ENCODE peak calls at places on chromosomes 7 and 10, in ten cellular contexts. S is GM13976; L is CD4-positive, alpha-beta T cell; A is D721Med; D is fibroblast of pulmonary artery; K is foreskin keratinocyte; X is A673; O is DND-41; N is body of pancreas; P is endothelial cell. G is an unnamed sample.

GRCh38 chr7:1513657-1514095 is 9.5 kb upstream of the INTS1 start:
- DNase-seq in S (no peak), L (no peak), A (no peak), D (peak; percentile 16), K (no peak), X (no peak), O (no peak), N (no peak), P (no peak), G (peak; percentile 83)

GRCh38 chr10:117543245-117543998 is 876 bp downstream of the EMX2 start:
- DNase-seq in S (peak; percentile 37), L (no peak), A (no peak), D (no peak), K (peak; percentile 44), X (peak; percentile 57), O (no peak), N (no peak), P (peak; percentile 60), G (no peak)

GRCh38 chr7:44615149-44615611 is 8.8 kb downstream of the OGDH start:
- DNase-seq in S (peak; percentile 42), L (no peak), A (no peak), D (no peak), K (peak; percentile 36), X (no peak), O (no peak), N (no peak), P (no peak), G (peak; percentile 53)

GRCh38 chr10:90451283-90451682 is 406.6 kb downstream of the HTR7 start:
- DNase-seq in S (no peak), L (no peak), A (no peak), D (peak; percentile 45), K (peak; percentile 46), X (peak; percentile 62), O (no peak), N (no peak), P (no peak), G (no peak)

GRCh38 chr7:11281953-11282352 is 308.3 kb downstream of the PHF14 start:
- DNase-seq in S (no peak), L (no peak), A (no peak), D (no peak), K (no peak), X (no peak), O (no peak), N (no peak), P (no peak), G (no peak)

GRCh38 chr10:112961609-112962008 is 11.6 kb downstream of the TCF7L2 start:
- DNase-seq in S (no peak), L (no peak), A (no peak), D (no peak), K (no peak), X (no peak), O (no peak), N (no peak), P (no peak), G (no peak)

GRCh38 chr10:112235920-112236319 is 47.3 kb upstream of the TECTB start:
- DNase-seq in S (no peak), L (no peak), A (no peak), D (no peak), K (peak; percentile 82), X (no peak), O (no peak), N (no peak), P (no peak), G (no peak)

GRCh38 chr7:140200102-140200989 is 23.6 kb upstream of the KDM7A start:
- DNase-seq in S (no peak), L (no peak), A (no peak), D (peak; percentile 73), K (peak; percentile 73), X (no peak), O (no peak), N (peak; percentile 28), P (no peak), G (no peak)

GRCh38 chr10:102434251-102434913 is 2.0 kb upstream of the CUEDC2 start:
- DNase-seq in S (no peak), L (no peak), A (no peak), D (peak; percentile 84), K (no peak), X (no peak), O (no peak), N (no peak), P (no peak), G (no peak)

GRCh38 chr7:112459645-112460044 is 9.4 kb downstream of the IFRD1 start:
- DNase-seq in S (no peak), L (no peak), A (no peak), D (no peak), K (no peak), X (no peak), O (no peak), N (no peak), P (no peak), G (no peak)

GRCh38 chr7:45033261-45033930 is 33.4 kb downstream of the CCM2 start:
- DNase-seq in S (no peak), L (no peak), A (no peak), D (no peak), K (peak; percentile 57), X (no peak), O (no peak), N (no peak), P (no peak), G (no peak)

GRCh38 chr10:113214331-113214730 is 264.3 kb downstream of the TCF7L2 start:
- DNase-seq in S (no peak), L (no peak), A (no peak), D (no peak), K (no peak), X (no peak), O (no peak), N (no peak), P (no peak), G (no peak)

GRCh38 chr7:19392246-19392645 is 247.0 kb upstream of the FERD3L start:
- DNase-seq in S (no peak), L (no peak), A (no peak), D (peak; percentile 24), K (peak; percentile 11), X (no peak), O (no peak), N (no peak), P (no peak), G (no peak)

GRCh38 chr10:122139627-122140151 is 131.4 kb upstream of the BTBD16 start:
- DNase-seq in S (no peak), L (no peak), A (no peak), D (no peak), K (no peak), X (no peak), O (no peak), N (no peak), P (no peak), G (peak; percentile 64)

DNA sequence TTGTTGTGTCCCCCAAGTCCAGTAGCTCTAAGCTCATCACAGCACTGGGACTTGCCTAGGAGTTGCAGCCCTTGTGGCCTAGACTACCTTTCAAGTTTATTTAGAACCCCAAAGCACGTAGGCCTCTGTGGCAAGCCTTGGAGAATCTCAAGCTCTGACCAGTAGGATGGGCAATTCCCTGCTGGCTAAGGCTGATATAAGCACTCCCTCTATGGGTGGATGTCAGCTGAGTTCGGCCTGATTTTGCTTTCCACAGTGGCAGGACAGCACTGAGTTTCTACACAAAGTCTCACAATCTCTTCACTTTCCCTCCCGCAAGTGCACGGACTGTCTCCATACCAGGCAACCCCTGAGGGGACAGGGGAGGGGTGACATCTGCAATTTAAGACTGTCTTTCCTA is 886.4 kb upstream of the LRRN3 start:
- DNase-seq in S (no peak), L (no peak), A (no peak), D (no peak), K (peak; percentile 7), X (no peak), O (no peak), N (no peak), P (peak; percentile 17), G (no peak)
- TF ChIP-seq CTCF in S (no peak), L (no peak), A (peak; percentile 20), D (no peak), K (peak; percentile 40), X (no peak), O (peak; percentile 8), N (no peak), P (no peak), G (no peak)

DNA sequence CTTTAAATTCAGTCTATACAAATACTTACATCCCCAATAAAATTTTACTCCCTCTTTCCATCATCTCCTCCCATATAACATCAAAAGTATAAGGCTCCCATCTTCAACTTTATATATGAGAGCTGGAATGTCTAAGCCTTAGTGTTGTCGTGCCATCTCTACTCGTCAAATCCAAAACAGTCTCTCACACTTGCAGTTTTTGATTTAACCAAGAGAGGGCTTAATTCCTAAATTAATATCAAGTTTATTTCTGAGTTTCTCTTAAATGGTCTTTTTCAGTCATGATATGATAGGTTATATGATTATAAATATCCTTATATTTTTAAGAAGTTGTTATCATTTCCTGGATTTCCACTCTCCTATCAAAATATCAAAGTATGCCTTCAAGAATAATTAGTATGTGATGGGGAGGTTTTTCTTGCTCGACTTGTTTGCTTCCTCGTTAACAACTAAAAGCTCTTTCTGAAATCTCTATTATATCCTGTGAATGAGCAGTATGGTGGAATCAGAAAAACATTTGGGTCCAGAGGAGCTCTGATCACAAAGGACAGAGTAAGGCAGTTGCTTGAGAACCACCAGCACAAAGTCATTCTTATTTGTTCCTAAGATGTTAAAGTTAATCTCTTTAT is 12.5 kb upstream of the LIPK start:
- DNase-seq in S (no peak), L (no peak), A (no peak), D (peak; percentile 43), K (no peak), X (peak; percentile 20), O (no peak), N (no peak), P (no peak), G (no peak)
- TF ChIP-seq CTCF in S (no peak), L (peak; percentile 38), A (no peak), D (peak; percentile 39), K (peak; percentile 55), X (peak; percentile 45), O (no peak), N (no peak), P (peak; percentile 26), G (no peak)

GRCh38 chr7:116786791-116787443 is 75.5 kb upstream of the CAPZA2 start:
- DNase-seq in S (peak; percentile 65), L (no peak), A (no peak), D (peak; percentile 56), K (no peak), X (peak; percentile 61), O (no peak), N (peak; percentile 16), P (peak; percentile 18), G (no peak)
- TF ChIP-seq CTCF in S (peak; percentile 64), L (no peak), A (peak; percentile 27), D (peak; percentile 52), K (peak; percentile 51), X (peak; percentile 64), O (peak; percentile 14), N (peak; percentile 54), P (no peak), G (no peak)

DNA sequence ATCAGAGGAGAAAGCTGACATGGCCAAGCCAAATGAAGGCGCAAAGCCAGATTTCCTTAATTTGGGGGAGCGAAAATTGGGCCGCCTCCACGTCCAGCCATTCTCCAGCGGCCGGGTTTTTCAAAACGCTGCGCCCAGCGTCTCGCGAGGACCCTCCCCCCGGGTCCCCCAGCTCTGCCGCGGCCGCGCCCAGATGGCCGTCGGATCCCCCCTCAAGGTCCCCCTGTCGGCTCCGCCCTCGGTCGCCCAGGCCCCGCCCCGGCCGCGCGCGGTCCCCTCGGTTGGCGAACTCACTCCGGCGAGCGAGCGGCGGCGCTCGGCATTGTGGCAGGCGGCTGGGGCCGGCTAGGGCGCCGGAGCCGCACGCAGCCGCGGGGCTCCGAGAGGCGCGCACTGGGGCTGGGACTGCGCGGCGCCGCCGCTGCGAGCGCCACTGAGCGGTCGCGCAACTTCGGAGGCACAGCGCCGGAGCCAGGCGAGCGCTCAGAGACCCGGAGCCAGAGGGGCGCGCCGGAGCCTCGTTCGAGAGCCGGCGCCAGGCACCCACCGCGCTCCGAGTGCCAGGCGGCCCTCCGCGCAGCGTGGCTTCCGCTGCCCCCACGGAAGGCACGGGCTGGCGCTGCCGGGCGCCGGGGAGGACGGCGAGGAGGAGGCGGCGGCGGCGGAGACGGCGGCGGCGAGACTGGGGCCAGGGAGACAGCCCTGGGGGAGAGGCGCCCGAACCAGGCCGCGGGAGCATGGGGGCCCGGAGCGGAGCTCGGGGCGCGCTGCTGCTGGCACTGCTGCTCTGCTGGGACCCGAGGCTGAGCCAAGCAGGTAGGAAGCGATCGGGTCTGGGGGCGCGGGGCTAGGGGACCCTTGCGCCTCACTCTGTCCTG is at the start of gene UNC5B:
- DNase-seq in S (peak; percentile 61), L (peak; percentile 44), A (no peak), D (peak; percentile 89), K (peak; percentile 65), X (peak; percentile 96), O (peak; percentile 89), N (peak; percentile 92), P (peak; percentile 91), G (peak; percentile 92)
- TF ChIP-seq CTCF in S (no peak), L (no peak), A (peak; percentile 22), D (no peak), K (peak; percentile 53), X (peak; percentile 36), O (peak; percentile 52), N (peak; percentile 6), P (peak; percentile 37), G (peak; percentile 58)